ENCODE peak calls at places on chromosomes 6 and 20, in six cellular contexts. One of them, this sample, is unnamed.

GRCh38 chr20:46398963-46399362 is 7.5 kb downstream of the ELMO2 start:
- DNase-seq in Right ventricle myocardium inferior: no peak
- DNase-seq in stimulated activated naive CD4-positive, alpha-beta T cell: no peak
- DNase-seq in kidney tubule cell: no peak
- DNase-seq in activated naive CD4-positive, alpha-beta T cell treated with Interleukin-2 at 50 U/mL for 16 hours: no peak
- DNase-seq in stimulated activated naive CD8-positive, alpha-beta T cell treated with anti-CD3 and anti-CD28 coated beads, Interleukin-15, Interleukin-2, amounts not matched to agents 100 U/mL and 50 U/mL, for 24 hours: no peak
- DNase-seq in this sample: no peak

GRCh38 chr6:136822051-136822378 is 377 bp upstream of the PEX7 start:
- DNase-seq in kidney tubule cell: no peak
- DNase-seq in stimulated activated naive CD4-positive, alpha-beta T cell: no peak
- DNase-seq in Right ventricle myocardium inferior: no peak
- DNase-seq in activated naive CD4-positive, alpha-beta T cell treated with Interleukin-2 at 50 U/mL for 16 hours: peak
- DNase-seq in stimulated activated naive CD8-positive, alpha-beta T cell treated with anti-CD3 and anti-CD28 coated beads, Interleukin-15, Interleukin-2, amounts not matched to agents 100 U/mL and 50 U/mL, for 24 hours: peak
- DNase-seq in this sample: peak

GRCh38 chr6:159908940-159909339 is 18.2 kb downstream of the MAS1 start:
- DNase-seq in kidney tubule cell: no peak
- DNase-seq in activated naive CD4-positive, alpha-beta T cell treated with Interleukin-2 at 50 U/mL for 16 hours: no peak
- DNase-seq in stimulated activated naive CD4-positive, alpha-beta T cell: no peak
- DNase-seq in stimulated activated naive CD8-positive, alpha-beta T cell treated with anti-CD3 and anti-CD28 coated beads, Interleukin-15, Interleukin-2, amounts not matched to agents 100 U/mL and 50 U/mL, for 24 hours: no peak
- DNase-seq in Right ventricle myocardium inferior: no peak
- DNase-seq in this sample: no peak

GRCh38 chr20:7841967-7842301 is 98.3 kb downstream of the HAO1 start:
- DNase-seq in kidney tubule cell: peak
- DNase-seq in stimulated activated naive CD8-positive, alpha-beta T cell treated with anti-CD3 and anti-CD28 coated beads, Interleukin-15, Interleukin-2, amounts not matched to agents 100 U/mL and 50 U/mL, for 24 hours: no peak
- DNase-seq in activated naive CD4-positive, alpha-beta T cell treated with Interleukin-2 at 50 U/mL for 16 hours: no peak
- DNase-seq in stimulated activated naive CD4-positive, alpha-beta T cell: no peak
- DNase-seq in Right ventricle myocardium inferior: peak
- DNase-seq in this sample: peak

GRCh38 chr20:46268131-46268611 is 40.1 kb downstream of the CDH22 start:
- DNase-seq in activated naive CD4-positive, alpha-beta T cell treated with Interleukin-2 at 50 U/mL for 16 hours: no peak
- DNase-seq in stimulated activated naive CD4-positive, alpha-beta T cell: no peak
- DNase-seq in kidney tubule cell: no peak
- DNase-seq in Right ventricle myocardium inferior: no peak
- DNase-seq in stimulated activated naive CD8-positive, alpha-beta T cell treated with anti-CD3 and anti-CD28 coated beads, Interleukin-15, Interleukin-2, amounts not matched to agents 100 U/mL and 50 U/mL, for 24 hours: no peak
- DNase-seq in this sample: no peak

GRCh38 chr6:155078331-155078745 is 83.2 kb downstream of the TIAM2 start:
- DNase-seq in stimulated activated naive CD8-positive, alpha-beta T cell treated with anti-CD3 and anti-CD28 coated beads, Interleukin-15, Interleukin-2, amounts not matched to agents 100 U/mL and 50 U/mL, for 24 hours: no peak
- DNase-seq in stimulated activated naive CD4-positive, alpha-beta T cell: no peak
- DNase-seq in Right ventricle myocardium inferior: no peak
- DNase-seq in kidney tubule cell: peak
- DNase-seq in activated naive CD4-positive, alpha-beta T cell treated with Interleukin-2 at 50 U/mL for 16 hours: no peak
- DNase-seq in this sample: peak

GRCh38 chr6:21949211-21949801 is 347.5 kb downstream of the PRL start:
- DNase-seq in Right ventricle myocardium inferior: no peak
- DNase-seq in activated naive CD4-positive, alpha-beta T cell treated with Interleukin-2 at 50 U/mL for 16 hours: no peak
- DNase-seq in stimulated activated naive CD4-positive, alpha-beta T cell: no peak
- DNase-seq in kidney tubule cell: peak
- DNase-seq in stimulated activated naive CD8-positive, alpha-beta T cell treated with anti-CD3 and anti-CD28 coated beads, Interleukin-15, Interleukin-2, amounts not matched to agents 100 U/mL and 50 U/mL, for 24 hours: no peak
- DNase-seq in this sample: no peak

GRCh38 chr6:90297124-90297865 is 652 bp upstream of the BACH2 start:
- DNase-seq in kidney tubule cell: no peak
- DNase-seq in activated naive CD4-positive, alpha-beta T cell treated with Interleukin-2 at 50 U/mL for 16 hours: no peak
- DNase-seq in stimulated activated naive CD4-positive, alpha-beta T cell: no peak
- DNase-seq in Right ventricle myocardium inferior: no peak
- DNase-seq in stimulated activated naive CD8-positive, alpha-beta T cell treated with anti-CD3 and anti-CD28 coated beads, Interleukin-15, Interleukin-2, amounts not matched to agents 100 U/mL and 50 U/mL, for 24 hours: no peak
- DNase-seq in this sample: no peak

GRCh38 chr6:147724454-147724853 is 216.0 kb downstream of the SAMD5 start:
- DNase-seq in stimulated activated naive CD4-positive, alpha-beta T cell: no peak
- DNase-seq in Right ventricle myocardium inferior: no peak
- DNase-seq in kidney tubule cell: no peak
- DNase-seq in stimulated activated naive CD8-positive, alpha-beta T cell treated with anti-CD3 and anti-CD28 coated beads, Interleukin-15, Interleukin-2, amounts not matched to agents 100 U/mL and 50 U/mL, for 24 hours: no peak
- DNase-seq in activated naive CD4-positive, alpha-beta T cell treated with Interleukin-2 at 50 U/mL for 16 hours: no peak
- DNase-seq in this sample: no peak

GRCh38 chr6:97462031-97462430 is 179.0 kb upstream of the MMS22L start:
- DNase-seq in stimulated activated naive CD4-positive, alpha-beta T cell: no peak
- DNase-seq in Right ventricle myocardium inferior: no peak
- DNase-seq in kidney tubule cell: no peak
- DNase-seq in stimulated activated naive CD8-positive, alpha-beta T cell treated with anti-CD3 and anti-CD28 coated beads, Interleukin-15, Interleukin-2, amounts not matched to agents 100 U/mL and 50 U/mL, for 24 hours: no peak
- DNase-seq in activated naive CD4-positive, alpha-beta T cell treated with Interleukin-2 at 50 U/mL for 16 hours: no peak
- DNase-seq in this sample: no peak

GRCh38 chr6:3884007-3884745 is 35.0 kb downstream of the FAM50B start:
- DNase-seq in activated naive CD4-positive, alpha-beta T cell treated with Interleukin-2 at 50 U/mL for 16 hours: no peak
- DNase-seq in kidney tubule cell: peak
- DNase-seq in Right ventricle myocardium inferior: no peak
- DNase-seq in stimulated activated naive CD4-positive, alpha-beta T cell: no peak
- DNase-seq in stimulated activated naive CD8-positive, alpha-beta T cell treated with anti-CD3 and anti-CD28 coated beads, Interleukin-15, Interleukin-2, amounts not matched to agents 100 U/mL and 50 U/mL, for 24 hours: no peak
- DNase-seq in this sample: no peak

This sample was measured in right cardiac atrium.